ENCODE peak calls at places on chromosomes 4 and X, in five cellular contexts. D is stimulated activated effector memory CD8-positive, alpha-beta T cell treated with anti-CD3 and anti-CD28 coated beads, Interleukin-12 subunit alpha, Interleukin-12 subunit beta, amount 100 ng/mL, for 72 hours; P is gastroesophageal sphincter; G is activated CD8-positive, alpha-beta T cell treated with anti-CD3 and anti-CD28 coated beads for 36 hours; F is gastrocnemius medialis. T is an unnamed sample.
A peak's percentile ranks its signal among the peaks of the same experiment; 100 is the strongest.

GRCh38 chr4:38948551-38948950 is 80.9 kb downstream of the FAM114A1 start:
- ATAC-seq in D (no peak), P (peak; percentile 97), G (no peak), F (peak; percentile 81), T (no peak)

GRCh38 chr4:26782830-26783202 is 77.8 kb upstream of the STIM2 start:
- ATAC-seq in D (no peak), P (no peak), G (no peak), F (no peak), T (no peak)

GRCh38 chr4:154506253-154506652 is 14.7 kb upstream of the DCHS2 start:
- ATAC-seq in D (no peak), P (peak; percentile 43), G (no peak), F (no peak), T (no peak)

GRCh38 chr4:147822128-147822527 is 90.2 kb downstream of the ARHGAP10 start:
- ATAC-seq in D (no peak), P (peak; percentile 75), G (no peak), F (peak; percentile 81), T (no peak)

GRCh38 chr4:97457253-97457652 is 686.0 kb downstream of the STPG2 start:
- ATAC-seq in D (no peak), P (no peak), G (no peak), F (no peak), T (no peak)

GRCh38 chr4:55553442-55553841 is 6.7 kb upstream of the CLOCK start:
- ATAC-seq in D (peak; percentile 62), P (peak; percentile 77), G (no peak), F (peak; percentile 82), T (peak; percentile 31)

GRCh38 chr4:80811413-80811812 is 219.1 kb upstream of the BMP3 start:
- ATAC-seq in D (no peak), P (no peak), G (no peak), F (no peak), T (no peak)

GRCh38 chrX:76148011-76148665 is 24.7 kb upstream of the PBDC1 start:
- ATAC-seq in D (no peak), P (no peak), G (no peak), F (no peak), T (no peak)

GRCh38 chrX:102684772-102685520 is 27.3 kb upstream of the GPRASP2 start:
- ATAC-seq in D (no peak), P (no peak), G (no peak), F (no peak), T (no peak)

GRCh38 chrX:21975827-21976226 is 35.3 kb downstream of the SMS start:
- ATAC-seq in D (no peak), P (no peak), G (no peak), F (no peak), T (no peak)

GRCh38 chr4:6902318-6903042 is 7.1 kb upstream of the TBC1D14 start:
- ATAC-seq in D (no peak), P (no peak), G (no peak), F (no peak), T (no peak)

GRCh38 chrX:130260316-130260715 is 8.4 kb downstream of the ZNF280C start:
- ATAC-seq in D (no peak), P (no peak), G (no peak), F (no peak), T (peak; percentile 54)

GRCh38 chrX:346034-346813 is 27.6 kb upstream of the GTPBP6 start:
- ATAC-seq in D (no peak), P (no peak), G (no peak), F (no peak), T (no peak)

GRCh38 chr4:8468746-8469535 is 28.4 kb downstream of the TRMT44 start:
- ATAC-seq in D (peak; percentile 66), P (peak; percentile 40), G (peak; percentile 87), F (peak; percentile 40), T (peak; percentile 79)

GRCh38 chrX:1592863-1593201 is 1.4 kb downstream of the AKAP17A start:
- ATAC-seq in D (peak; percentile 12), P (no peak), G (peak; percentile 7), F (no peak), T (peak; percentile 11)

GRCh38 chr4:68673143-68673542 is 2.7 kb upstream of the UGT2B15 start:
- ATAC-seq in D (no peak), P (no peak), G (no peak), F (no peak), T (no peak)

GRCh38 chrX:103536732-103537131 is 17.4 kb upstream of the RAB40A start:
- ATAC-seq in D (no peak), P (no peak), G (no peak), F (no peak), T (no peak)

GRCh38 chrX:82813671-82814078 is 694.4 kb upstream of the POU3F4 start:
- ATAC-seq in D (no peak), P (no peak), G (no peak), F (no peak), T (no peak)

GRCh38 chr4:53863163-53863562 is 201.2 kb downstream of the CHIC2 start:
- ATAC-seq in D (no peak), P (no peak), G (no peak), F (no peak), T (no peak)

GRCh38 chr4:158071931-158072330 is 100.9 kb downstream of the GASK1B start:
- ATAC-seq in D (no peak), P (no peak), G (no peak), F (no peak), T (no peak)

GRCh38 chrX:11967986-11968385 is 170.3 kb upstream of the FRMPD4 start:
- ATAC-seq in D (no peak), P (no peak), G (no peak), F (no peak), T (no peak)

GRCh38 chr4:86564795-86565194 is 29.3 kb upstream of the PTPN13 start:
- ATAC-seq in D (no peak), P (no peak), G (no peak), F (no peak), T (no peak)

GRCh38 chr4:48967626-48968025 is 18.4 kb upstream of the CWH43 start:
- ATAC-seq in D (no peak), P (no peak), G (no peak), F (no peak), T (no peak)

GRCh38 chrX:131306602-131307001 is 17.5 kb upstream of the IGSF1 start:
- ATAC-seq in D (no peak), P (no peak), G (no peak), F (no peak), T (no peak)

GRCh38 chr4:177251237-177251636 is 58.4 kb upstream of the NEIL3 start:
- ATAC-seq in D (peak; percentile 64), P (no peak), G (peak; percentile 78), F (no peak), T (peak; percentile 53)

GRCh38 chr4:80393246-80393969 is 57.9 kb downstream of the CFAP299 start:
- ATAC-seq in D (peak; percentile 100), P (no peak), G (peak; percentile 93), F (no peak), T (peak; percentile 96)

GRCh38 chr4:53645108-53645507 is 53.8 kb upstream of the LNX1 start:
- ATAC-seq in D (no peak), P (no peak), G (no peak), F (no peak), T (no peak)

GRCh38 chrX:143853488-143853887 is 30.4 kb upstream of the UBE2NL start:
- ATAC-seq in D (no peak), P (no peak), G (no peak), F (no peak), T (no peak)

GRCh38 chrX:8067754-8068469 is 103.2 kb downstream of the VCX2 start:
- ATAC-seq in D (no peak), P (no peak), G (no peak), F (no peak), T (no peak)

GRCh38 chr4:61445374-61446063 is 245.4 kb downstream of the ADGRL3 start:
- ATAC-seq in D (no peak), P (no peak), G (no peak), F (no peak), T (no peak)

GRCh38 chr4:128516568-128516967 is 229.0 kb upstream of the PGRMC2 start:
- ATAC-seq in D (no peak), P (no peak), G (no peak), F (no peak), T (no peak)

GRCh38 chr4:76494243-76494642 is 59.2 kb downstream of the SHROOM3 start:
- ATAC-seq in D (no peak), P (peak; percentile 90), G (no peak), F (no peak), T (no peak)